ENCODE peak calls at places on chromosomes 13 and 19, in nine cellular contexts. F, C, S, Z, W, P, Y, R and Q are unnamed samples.

GRCh38 chr19:48624067-48624594 is 4.8 kb downstream of the SPHK2 start:
- DNase-seq in F (peak), C (peak), S (peak), Z (peak), W (peak), P (peak), Y (peak), R (peak), Q (peak)

GRCh38 chr19:4115818-4116385 is 8.0 kb downstream of the MAP2K2 start:
- DNase-seq in F (no peak), C (no peak), S (no peak), Z (no peak), W (no peak), P (no peak), Y (no peak), R (no peak), Q (no peak)

GRCh38 chr13:35983206-35983605 is 148.0 kb downstream of the DCLK1 start:
- DNase-seq in F (no peak), C (no peak), S (no peak), Z (no peak), W (no peak), P (no peak), Y (no peak), R (no peak), Q (no peak)

GRCh38 chr19:47049307-47049700 is 880 bp upstream of the TMEM160 start:
- DNase-seq in F (no peak), C (peak), S (no peak), Z (peak), W (no peak), P (peak), Y (no peak), R (no peak), Q (peak)

GRCh38 chr19:3359850-3360493 is 6.4 kb upstream of the NFIC start:
- DNase-seq in F (no peak), C (no peak), S (no peak), Z (no peak), W (no peak), P (peak), Y (no peak), R (no peak), Q (no peak)

GRCh38 chr13:95246292-95247082 is 54.8 kb downstream of the ABCC4 start:
- DNase-seq in F (no peak), C (no peak), S (no peak), Z (no peak), W (no peak), P (no peak), Y (no peak), R (no peak), Q (no peak)

GRCh38 chr13:99425485-99426341 is 75.6 kb upstream of the TM9SF2 start:
- DNase-seq in F (peak), C (no peak), S (peak), Z (peak), W (no peak), P (no peak), Y (no peak), R (no peak), Q (no peak)

GRCh38 chr13:51175639-51176038 is 46.6 kb upstream of the FAM124A start:
- DNase-seq in F (no peak), C (no peak), S (no peak), Z (no peak), W (no peak), P (no peak), Y (no peak), R (no peak), Q (no peak)

GRCh38 chr19:53864308-53864836 is 3.3 kb upstream of the MYADM start:
- DNase-seq in F (no peak), C (no peak), S (peak), Z (no peak), W (no peak), P (no peak), Y (no peak), R (no peak), Q (no peak)

GRCh38 chr19:531753-532571 is at the start of gene CDC34:
- DNase-seq in F (no peak), C (peak), S (no peak), Z (no peak), W (no peak), P (no peak), Y (no peak), R (peak), Q (no peak)

GRCh38 chr13:99977912-99978780 is 3.4 kb upstream of the ZIC2 start:
- DNase-seq in F (peak), C (peak), S (peak), Z (no peak), W (no peak), P (no peak), Y (no peak), R (no peak), Q (no peak)

GRCh38 chr13:44296856-44297255 is 76.8 kb upstream of the SERP2 start:
- DNase-seq in F (no peak), C (no peak), S (no peak), Z (peak), W (no peak), P (no peak), Y (no peak), R (no peak), Q (no peak)

GRCh38 chr13:39133781-39134180 is 95.5 kb downstream of the NHLRC3 start:
- DNase-seq in F (no peak), C (no peak), S (no peak), Z (no peak), W (no peak), P (no peak), Y (no peak), R (no peak), Q (no peak)

GRCh38 chr13:95714142-95714832 is 37.3 kb downstream of the DNAJC3 start:
- DNase-seq in F (no peak), C (no peak), S (no peak), Z (no peak), W (no peak), P (peak), Y (no peak), R (no peak), Q (peak)

GRCh38 chr19:30428281-30428680 is 56.1 kb downstream of the ZNF536 start:
- DNase-seq in F (no peak), C (no peak), S (no peak), Z (no peak), W (no peak), P (no peak), Y (no peak), R (no peak), Q (no peak)

GRCh38 chr13:49604570-49604969 is 19.2 kb upstream of the RCBTB1 start:
- DNase-seq in F (no peak), C (no peak), S (no peak), Z (no peak), W (no peak), P (no peak), Y (no peak), R (no peak), Q (no peak)

GRCh38 chr13:89746554-89746953 is 1600.9 kb upstream of the MIR17HG start:
- DNase-seq in F (no peak), C (peak), S (no peak), Z (no peak), W (no peak), P (no peak), Y (no peak), R (no peak), Q (no peak)

GRCh38 chr19:13208964-13209796 is 59.0 kb downstream of the IER2 start:
- DNase-seq in F (no peak), C (no peak), S (no peak), Z (peak), W (no peak), P (no peak), Y (no peak), R (no peak), Q (no peak)

GRCh38 chr19:8457802-8458201 is 13.0 kb downstream of the HNRNPM start:
- DNase-seq in F (no peak), C (no peak), S (no peak), Z (no peak), W (no peak), P (no peak), Y (no peak), R (no peak), Q (no peak)
- TF ChIP-seq CTCF in F (no peak), C (no peak), S (no peak), Z (no peak), W (no peak), P (no peak), Y (no peak), R (no peak), Q (no peak)

GRCh38 chr19:55279376-55279772 is 536 bp downstream of the HSPBP1 start:
- DNase-seq in F (no peak), C (no peak), S (no peak), Z (no peak), W (no peak), P (no peak), Y (no peak), R (no peak), Q (no peak)

GRCh38 chr19:55279773-55280643 is at the start of gene HSPBP1:
- DNase-seq in F (peak), C (peak), S (peak), Z (peak), W (peak), P (peak), Y (peak), R (peak), Q (peak)

GRCh38 chr19:55276720-55277430 is 3.0 kb downstream of the HSPBP1 start:
- DNase-seq in F (no peak), C (no peak), S (no peak), Z (no peak), W (no peak), P (no peak), Y (no peak), R (no peak), Q (no peak)

GRCh38 chr19:55277494-55277893 is 2.4 kb downstream of the HSPBP1 start:
- DNase-seq in F (no peak), C (no peak), S (no peak), Z (no peak), W (no peak), P (no peak), Y (no peak), R (no peak), Q (no peak)

DNA sequence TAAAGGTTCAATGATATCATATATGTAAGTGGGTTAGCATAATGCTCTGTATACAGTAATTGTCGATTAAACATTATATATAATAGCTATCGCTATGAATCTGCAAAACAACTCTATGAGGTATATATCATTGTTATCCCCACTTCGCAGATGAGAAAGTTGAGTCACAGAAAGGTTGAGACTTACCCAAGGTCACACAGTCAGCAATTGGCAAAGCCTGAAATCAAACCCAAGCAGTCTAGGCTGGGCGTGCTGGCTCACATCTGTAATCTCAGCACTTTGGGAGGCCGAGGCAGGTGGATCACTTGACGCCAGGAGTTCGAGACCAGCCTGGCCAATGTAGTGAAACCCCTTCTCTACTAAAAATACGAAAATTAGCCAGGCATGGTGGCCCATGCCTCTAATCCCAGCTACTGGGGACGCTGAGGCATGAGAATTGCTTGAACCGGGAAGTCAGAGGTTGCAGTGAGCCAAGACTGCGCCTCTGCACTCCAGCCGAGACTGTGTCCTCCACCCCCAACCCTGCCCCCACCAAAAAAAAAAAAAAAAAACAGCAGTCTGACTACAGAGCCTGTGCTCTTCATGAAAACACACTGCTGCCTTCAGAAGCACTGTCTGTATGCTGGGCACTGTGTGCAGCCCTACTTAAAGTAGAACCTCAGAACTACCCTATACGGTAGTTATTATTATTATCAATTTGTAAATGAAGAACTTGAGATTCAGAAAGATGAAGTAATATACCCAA is 1.3 kb downstream of the HSPBP1 start:
- DNase-seq in F (no peak), C (no peak), S (no peak), Z (no peak), W (no peak), P (no peak), Y (no peak), R (no peak), Q (no peak)
- H3K4me3 ChIP-seq in F (no peak), C (peak), S (no peak), Z (no peak), W (no peak), P (peak), Y (no peak), R (no peak), Q (peak)

GRCh38 chr19:18477042-18477760 is 39.3 kb upstream of the ISYNA1 start:
- DNase-seq in F (no peak), C (no peak), S (no peak), Z (no peak), W (no peak), P (no peak), Y (no peak), R (no peak), Q (no peak)
- TF ChIP-seq CTCF in F (no peak), C (peak), S (no peak), Z (no peak), W (no peak), P (no peak), Y (no peak), R (no peak), Q (peak)

GRCh38 chr13:108213946-108214345 is 1.4 kb downstream of the LIG4 start:
- DNase-seq in F (no peak), C (peak), S (no peak), Z (no peak), W (no peak), P (peak), Y (no peak), R (no peak), Q (no peak)
- H3K4me3 ChIP-seq in F (peak), C (peak), S (no peak), Z (peak), W (peak), P (peak), Y (peak), R (no peak), Q (peak)